ENCODE peak calls at places on chromosome 12, in four cellular contexts. One of them, this sample, is unnamed.

GRCh38 chr12:89454080-89454848 is 70.3 kb downstream of the GALNT4 start:
- DNase-seq in T-helper 1 cell: no peak
- DNase-seq in stomach: no peak
- DNase-seq in memory B cell: no peak
- DNase-seq in this sample: no peak

GRCh38 chr12:74847169-74847568 is 309.5 kb downstream of the ATXN7L3B start:
- DNase-seq in T-helper 1 cell: no peak
- DNase-seq in stomach: no peak
- DNase-seq in memory B cell: no peak
- DNase-seq in this sample: no peak

GRCh38 chr12:48358937-48359509 is 8.3 kb upstream of the ZNF641 start:
- DNase-seq in T-helper 1 cell: no peak
- DNase-seq in stomach: no peak
- DNase-seq in memory B cell: no peak
- DNase-seq in this sample: no peak

GRCh38 chr12:12736759-12737676 is 19.9 kb downstream of the CDKN1B start:
- DNase-seq in T-helper 1 cell: no peak
- DNase-seq in stomach: no peak
- DNase-seq in memory B cell: peak
- DNase-seq in this sample: no peak

GRCh38 chr12:89636054-89636775 is 72.4 kb downstream of the ATP2B1 start:
- DNase-seq in T-helper 1 cell: no peak
- DNase-seq in stomach: no peak
- DNase-seq in memory B cell: no peak
- DNase-seq in this sample: no peak

GRCh38 chr12:46825526-46826414 is at the start of gene SLC38A4:
- DNase-seq in T-helper 1 cell: no peak
- DNase-seq in stomach: no peak
- DNase-seq in memory B cell: no peak
- DNase-seq in this sample: peak

GRCh38 chr12:82225871-82226270 is 132.3 kb downstream of the CCDC59 start:
- DNase-seq in T-helper 1 cell: no peak
- DNase-seq in stomach: no peak
- DNase-seq in memory B cell: no peak
- DNase-seq in this sample: no peak

GRCh38 chr12:65668981-65669695 is 155.1 kb upstream of the HMGA2 start:
- DNase-seq in T-helper 1 cell: no peak
- DNase-seq in stomach: no peak
- DNase-seq in memory B cell: no peak
- DNase-seq in this sample: no peak

GRCh38 chr12:76531056-76531455 is 28.5 kb downstream of the OSBPL8 start:
- DNase-seq in T-helper 1 cell: no peak
- DNase-seq in stomach: no peak
- DNase-seq in memory B cell: no peak
- DNase-seq in this sample: no peak

GRCh38 chr12:54298904-54299303 is 1.9 kb downstream of the NFE2 start:
- DNase-seq in T-helper 1 cell: no peak
- DNase-seq in stomach: no peak
- DNase-seq in memory B cell: no peak
- DNase-seq in this sample: no peak